ENCODE peak calls at places on chromosomes 12 and 14, in five cellular contexts. W, B, O, G and D are unnamed samples.

GRCh38 chr12:125988545-125988944 is 923.3 kb downstream of the AACS start:
- DNase-seq in W (no peak), B (no peak), O (no peak), G (no peak), D (no peak)

GRCh38 chr12:113462880-113463745 is 8.6 kb downstream of the LHX5 start:
- DNase-seq in G (peak; percentile 63), B (no peak), O (no peak), W (no peak), D (no peak)

GRCh38 chr14:45373877-45374276 is 120.9 kb upstream of the MIS18BP1 start:
- DNase-seq in G (no peak), B (no peak), W (no peak), O (no peak), D (no peak)

GRCh38 chr12:124381454-124382207 is 86.7 kb downstream of the RFLNA start:
- DNase-seq in W (peak; percentile 44), G (peak; percentile 96), O (peak; percentile 92), B (peak; percentile 97), D (peak; percentile 89)

GRCh38 chr14:80634106-80634758 is 307.3 kb downstream of the CEP128 start:
- DNase-seq in G (no peak), W (peak; percentile 46), O (no peak), B (no peak), D (no peak)

GRCh38 chr14:60758875-60759274 is 24.3 kb downstream of the MNAT1 start:
- DNase-seq in O (no peak), B (no peak), G (no peak), W (no peak), D (no peak)

GRCh38 chr12:124556896-124557501 is 10.4 kb downstream of the NCOR2 start:
- DNase-seq in B (no peak), G (peak; percentile 61), W (no peak), O (peak; percentile 52), D (no peak)

GRCh38 chr14:30966415-30967363 is 58.8 kb upstream of the AP4S1 start:
- DNase-seq in B (no peak), W (peak; percentile 7), G (no peak), O (no peak), D (no peak)

GRCh38 chr12:57563358-57563757 is 13.5 kb downstream of the KIF5A start:
- DNase-seq in W (no peak), O (no peak), B (no peak), G (no peak), D (no peak)

GRCh38 chr14:23577710-23578392 is 739 bp downstream of the JPH4 start:
- DNase-seq in O (peak; percentile 11), W (no peak), B (peak; percentile 59), G (no peak), D (no peak)

GRCh38 chr12:111418594-111418880 is 12.8 kb downstream of the SH2B3 start:
- DNase-seq in G (no peak), B (no peak), W (no peak), O (no peak), D (no peak)

GRCh38 chr12:96585977-96586376 is 96.6 kb downstream of the CFAP54 start:
- DNase-seq in O (no peak), W (no peak), G (no peak), B (no peak), D (no peak)

GRCh38 chr12:71799105-71799504 is 40.5 kb upstream of the TBC1D15 start:
- DNase-seq in G (no peak), B (no peak), W (peak; percentile 34), O (no peak), D (no peak)

GRCh38 chr14:52701223-52701622 is 5.8 kb upstream of the PSMC6 start:
- DNase-seq in O (no peak), B (no peak), G (no peak), W (peak; percentile 80), D (no peak)

DNA sequence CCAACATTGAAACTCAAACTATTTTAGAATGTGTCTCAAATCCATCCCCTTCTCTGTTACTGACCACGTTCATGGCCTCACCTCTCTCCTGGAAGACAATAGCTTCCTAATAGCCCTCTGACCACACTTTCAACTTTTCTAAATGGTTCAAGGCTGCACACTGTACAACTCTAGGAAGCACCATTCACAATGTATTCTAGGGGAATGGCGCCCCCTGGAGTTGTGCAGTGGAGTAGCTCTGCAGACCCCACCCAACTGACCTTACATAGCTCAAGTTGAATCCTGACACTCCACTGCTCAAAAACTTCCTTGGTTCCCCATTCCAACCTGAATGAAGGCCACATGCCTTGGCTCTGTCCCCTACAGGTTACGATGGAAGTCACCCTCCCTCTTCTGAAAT is 77.6 kb downstream of the GAS2L3 start:
- DNase-seq in O (no peak), B (no peak), G (no peak), W (no peak), D (no peak)
- H3K4me1 ChIP-seq in O (no peaks in the 10 kb centered on the region), B (no peaks in the 10 kb centered on the region), G (no peaks in the 10 kb centered on the region), W (no peaks in the 10 kb centered on the region), D (no peaks in the 10 kb centered on the region)

GRCh38 chr14:96901227-96901626 is 104.0 kb downstream of the VRK1 start:
- DNase-seq in W (no peak), G (no peak), B (no peak), O (no peak), D (no peak)

GRCh38 chr14:96903444-96904023 is 106.4 kb downstream of the VRK1 start:
- DNase-seq in B (no peak), G (no peak), O (no peak), W (no peak), D (no peak)

GRCh38 chr14:96904201-96904600 is 107.0 kb downstream of the VRK1 start:
- DNase-seq in B (no peak), G (no peak), O (no peak), W (no peak), D (no peak)

GRCh38 chr14:96905065-96905464 is 107.9 kb downstream of the VRK1 start:
- DNase-seq in W (no peak), B (no peak), O (no peak), G (no peak), D (no peak)

GRCh38 chr14:96902004-96902403 is 104.8 kb downstream of the VRK1 start:
- DNase-seq in G (no peak), W (no peak), O (no peak), B (no peak), D (no peak)
- H3K4me1 ChIP-seq in G (no peaks in the 10 kb centered on the region), W (no peaks in the 10 kb centered on the region), O (no peaks in the 10 kb centered on the region), B (no peaks in the 10 kb centered on the region), D (no peaks in the 10 kb centered on the region)

DNA sequence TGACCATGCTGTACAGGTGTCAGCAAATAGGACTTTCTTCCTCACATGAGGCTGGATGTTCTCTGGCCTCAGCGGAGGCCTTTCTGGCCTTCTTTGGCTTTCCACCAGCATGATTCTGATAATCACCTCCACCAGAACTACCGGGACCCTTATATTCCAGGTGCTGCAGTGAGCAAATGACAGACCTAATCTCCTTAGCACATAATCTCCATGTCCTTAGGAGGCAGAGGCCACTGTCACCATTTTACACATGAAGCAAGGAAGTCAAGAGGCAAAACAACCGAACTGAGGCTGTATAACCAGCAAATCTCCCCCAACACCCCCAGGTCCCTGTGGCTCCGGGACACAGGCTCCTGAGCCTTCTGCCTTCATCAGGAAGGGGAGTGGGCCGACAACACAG is 91.2 kb downstream of the ITPK1 start:
- DNase-seq in O (no peak), W (no peak), G (no peak), B (no peak), D (no peak)
- H3K4me1 ChIP-seq in O (peaks cover 6% of the 10 kb centered on the region), W (no peaks in the 10 kb centered on the region), G (no peaks in the 10 kb centered on the region), B (no peaks in the 10 kb centered on the region), D (no peaks in the 10 kb centered on the region)

GRCh38 chr12:132507656-132508055 is 17.7 kb downstream of the FBRSL1 start:
- DNase-seq in O (no peak), B (no peak), G (no peak), W (no peak), D (no peak)
- H3K4me1 ChIP-seq in O (peaks cover 63% of the 10 kb centered on the region), B (peaks cover 48% of the 10 kb centered on the region), G (peaks cover 44% of the 10 kb centered on the region), W (peaks cover 8% of the 10 kb centered on the region), D (peaks cover 6% of the 10 kb centered on the region)

GRCh38 chr12:6328945-6329692 is 12.8 kb downstream of the TNFRSF1A start:
- DNase-seq in G (no peak), W (no peak), O (no peak), B (no peak), D (no peak)
- H3K4me1 ChIP-seq in G (peaks cover 77% of the 10 kb centered on the region), W (peaks cover 40% of the 10 kb centered on the region), O (peaks cover 94% of the 10 kb centered on the region), B (peaks cover 63% of the 10 kb centered on the region), D (peaks cover 8% of the 10 kb centered on the region)

DNA sequence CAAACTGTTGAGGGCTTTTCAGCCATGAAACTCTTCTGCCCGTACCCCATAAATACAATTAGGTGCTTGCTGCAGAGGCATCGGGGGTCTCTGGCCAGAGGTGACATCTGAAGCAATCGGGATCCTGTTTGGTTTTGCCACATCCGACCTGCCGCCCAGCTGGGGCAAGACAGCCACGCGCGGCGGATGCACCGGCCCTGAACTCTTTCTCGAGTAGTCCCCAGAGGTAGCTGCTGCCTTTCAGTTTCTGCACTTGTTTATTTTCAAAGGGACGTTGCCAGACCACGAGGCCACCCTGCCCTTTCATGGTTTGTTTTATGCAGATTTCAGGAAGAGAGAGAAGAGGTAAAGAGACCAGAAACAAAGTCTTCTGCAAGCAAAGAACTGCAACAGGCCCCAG is 10.6 kb upstream of the MLXIP start:
- DNase-seq in B (no peak), W (no peak), O (peak; percentile 58), G (no peak), D (no peak)
- H3K4me1 ChIP-seq in B (peaks cover 42% of the 10 kb centered on the region), W (peaks cover 16% of the 10 kb centered on the region), O (peaks cover 79% of the 10 kb centered on the region), G (peaks cover 30% of the 10 kb centered on the region), D (no peaks in the 10 kb centered on the region)

DNA sequence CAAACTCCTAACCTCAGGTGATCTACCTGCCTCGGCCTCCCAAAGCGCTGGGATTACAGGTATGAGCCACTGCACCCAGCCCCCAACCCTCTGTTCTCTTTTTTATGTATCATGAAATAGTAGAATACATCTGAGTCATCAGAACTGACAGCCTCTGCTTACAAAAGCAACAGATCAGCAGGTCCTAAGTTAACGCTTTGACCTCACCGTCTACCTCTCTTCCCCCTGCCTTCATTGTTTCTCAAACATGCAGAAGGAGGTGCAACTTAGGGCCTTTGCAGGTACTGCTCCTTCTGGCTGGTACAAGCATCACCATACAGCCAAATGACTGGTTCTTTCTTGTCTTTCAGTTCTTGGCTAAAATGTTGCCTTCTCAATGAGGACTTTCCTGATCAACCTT is 249.2 kb downstream of the PAWR start:
- DNase-seq in G (no peak), O (no peak), W (no peak), B (no peak), D (no peak)
- H3K4me1 ChIP-seq in G (no peaks in the 10 kb centered on the region), O (peaks cover 3% of the 10 kb centered on the region), W (peaks cover 6% of the 10 kb centered on the region), B (no peaks in the 10 kb centered on the region), D (no peaks in the 10 kb centered on the region)

DNA sequence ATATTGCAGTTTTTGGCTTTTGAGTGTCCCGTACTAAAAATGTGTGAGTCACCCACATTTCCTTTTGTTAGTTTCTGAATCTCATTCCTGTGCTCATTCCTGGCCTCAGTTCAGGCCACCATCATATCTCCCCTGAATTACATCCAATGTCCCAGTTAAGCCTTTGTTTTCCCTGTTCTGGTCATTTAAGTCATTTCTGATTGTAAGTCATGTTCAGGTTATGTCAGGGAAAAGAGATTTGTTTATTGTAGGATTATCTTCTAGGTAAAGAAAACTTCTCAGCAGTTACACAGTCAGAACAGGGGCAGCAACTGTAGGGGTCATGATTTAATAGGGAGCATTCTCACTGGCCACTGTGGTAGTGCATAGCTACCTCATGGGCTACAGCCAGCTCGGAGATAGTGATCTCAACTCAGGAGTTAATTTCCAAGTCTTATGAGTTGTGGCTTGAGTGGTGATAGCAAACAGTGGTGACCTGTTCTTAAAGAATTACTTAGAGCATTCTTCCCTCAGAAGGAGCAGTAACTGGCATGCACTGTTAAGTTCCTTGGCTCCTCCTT is 6.7 kb downstream of the DDX47 start:
- DNase-seq in B (no peak), G (no peak), O (no peak), W (peak; percentile 86), D (no peak)
- H3K4me1 ChIP-seq in B (peaks cover 37% of the 10 kb centered on the region), G (peaks cover 28% of the 10 kb centered on the region), O (peaks cover 52% of the 10 kb centered on the region), W (peaks cover 46% of the 10 kb centered on the region), D (peaks cover 3% of the 10 kb centered on the region)

GRCh38 chr14:91253795-91254323 is 9.4 kb upstream of the GPR68 start:
- DNase-seq in B (no peak), W (no peak), G (no peak), O (no peak), D (no peak)
- H3K4me1 ChIP-seq in B (peaks cover 44% of the 10 kb centered on the region), W (peaks cover 11% of the 10 kb centered on the region), G (peaks cover 52% of the 10 kb centered on the region), O (peaks cover 58% of the 10 kb centered on the region), D (no peaks in the 10 kb centered on the region)

GRCh38 chr14:98172243-98172778 is 1099.7 kb downstream of the BCL11B start:
- DNase-seq in G (no peak), O (no peak), B (no peak), W (no peak), D (no peak)
- H3K4me1 ChIP-seq in G (no peaks in the 10 kb centered on the region), O (no peaks in the 10 kb centered on the region), B (no peaks in the 10 kb centered on the region), W (no peaks in the 10 kb centered on the region), D (peaks cover 3% of the 10 kb centered on the region)